ENCODE peak calls at places on chromosome 6, in four cellular contexts. U, N, J and H are unnamed samples. For H3K4me1, the result is how much of the 10 kb centered on the place peaks cover.

GRCh38 chr6:138211048-138211581 is 7.2 kb downstream of the PBOV1 start:
- DNase-seq in U (no peak), N (no peak), J (no peak), H (no peak)

GRCh38 chr6:116511424-116512131 is at the start of gene CALHM5:
- DNase-seq in U (no peak), N (no peak), J (peak), H (no peak)

GRCh38 chr6:89977808-89978748 is 83.8 kb downstream of the GJA10 start:
- DNase-seq in U (no peak), N (no peak), J (no peak), H (no peak)

GRCh38 chr6:128167552-128167951 is 266.7 kb upstream of the THEMIS start:
- DNase-seq in U (no peak), N (no peak), J (no peak), H (no peak)

GRCh38 chr6:52513464-52513863 is 63.4 kb downstream of the TRAM2 start:
- DNase-seq in U (no peak), N (no peak), J (no peak), H (no peak)

GRCh38 chr6:20879121-20879520 is 344.9 kb downstream of the CDKAL1 start:
- DNase-seq in U (no peak), N (no peak), J (no peak), H (no peak)

GRCh38 chr6:47247227-47247797 is 62.4 kb downstream of the TNFRSF21 start:
- DNase-seq in U (no peak), N (no peak), J (no peak), H (no peak)

GRCh38 chr6:129312865-129313264 is 397.1 kb downstream of the ARHGAP18 start:
- DNase-seq in U (no peak), N (no peak), J (no peak), H (no peak)

GRCh38 chr6:44554901-44555300 is 167.4 kb downstream of the CDC5L start:
- DNase-seq in U (no peak), N (no peak), J (no peak), H (no peak)

GRCh38 chr6:165641672-165642156 is 21.3 kb downstream of the PDE10A start:
- DNase-seq in U (no peak), N (peak), J (no peak), H (no peak)

GRCh38 chr6:3608159-3608558 is 143.4 kb downstream of the PXDC1 start:
- DNase-seq in U (no peak), N (no peak), J (no peak), H (no peak)

GRCh38 chr6:96104910-96105309 is 89.1 kb downstream of the FUT9 start:
- DNase-seq in U (no peak), N (no peak), J (no peak), H (no peak)

GRCh38 chr6:111586554-111586953 is 19.1 kb downstream of the TRAF3IP2 start:
- DNase-seq in U (no peak), N (no peak), J (no peak), H (no peak)

GRCh38 chr6:21846541-21847451 is 253.2 kb downstream of the SOX4 start:
- DNase-seq in U (no peak), N (no peak), J (no peak), H (no peak)

GRCh38 chr6:18264338-18265098 is at the start of gene DEK:
- DNase-seq in U (peak), N (peak), J (peak), H (peak)

GRCh38 chr6:108608453-108609275 is 47.9 kb downstream of the FOXO3 start:
- DNase-seq in U (no peak), N (no peak), J (no peak), H (no peak)

GRCh38 chr6:158817298-158818007 is 1.7 kb downstream of the EZR start:
- DNase-seq in U (peak), N (no peak), J (peak), H (no peak)

DNA sequence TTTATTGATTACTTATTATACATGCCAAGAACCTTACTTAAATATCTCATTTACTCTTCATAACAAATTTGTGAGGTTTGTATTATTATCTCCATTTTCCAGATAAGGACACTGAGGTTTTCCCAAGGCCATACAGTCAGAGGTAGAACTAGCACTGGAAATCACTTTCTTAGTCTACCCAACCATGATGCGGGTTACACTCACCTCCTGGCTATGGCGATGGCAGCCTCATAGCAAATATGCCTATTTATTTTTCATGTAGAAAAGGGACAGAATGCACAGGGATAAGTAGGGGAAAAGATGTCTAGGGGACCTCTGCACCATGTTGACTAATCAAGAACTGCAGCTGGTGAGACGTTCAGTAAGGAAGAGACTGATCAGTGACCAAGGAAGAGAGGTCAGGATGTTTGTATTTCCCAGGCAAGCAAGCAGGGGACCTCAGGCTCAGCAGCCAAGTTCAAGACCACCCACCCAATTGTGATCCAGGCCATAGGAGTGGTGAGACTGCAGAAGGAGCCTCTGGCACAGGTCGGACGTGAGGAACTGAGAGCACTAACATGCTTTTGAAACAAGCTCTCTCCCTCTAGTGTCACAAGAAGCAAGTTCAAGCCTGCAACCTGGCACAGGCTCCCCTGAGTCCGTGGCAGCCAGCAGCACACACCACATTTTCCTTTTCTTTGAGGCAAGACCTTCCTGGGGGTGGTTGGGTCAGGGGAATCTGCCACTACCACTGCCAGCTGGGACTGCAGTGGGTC is 97.8 kb downstream of the GMPR start:
- DNase-seq in U (no peak), N (no peak), J (no peak), H (no peak)
- TF ChIP-seq CTCF in U (no peak), N (no peak), J (no peak), H (no peak)

DNA sequence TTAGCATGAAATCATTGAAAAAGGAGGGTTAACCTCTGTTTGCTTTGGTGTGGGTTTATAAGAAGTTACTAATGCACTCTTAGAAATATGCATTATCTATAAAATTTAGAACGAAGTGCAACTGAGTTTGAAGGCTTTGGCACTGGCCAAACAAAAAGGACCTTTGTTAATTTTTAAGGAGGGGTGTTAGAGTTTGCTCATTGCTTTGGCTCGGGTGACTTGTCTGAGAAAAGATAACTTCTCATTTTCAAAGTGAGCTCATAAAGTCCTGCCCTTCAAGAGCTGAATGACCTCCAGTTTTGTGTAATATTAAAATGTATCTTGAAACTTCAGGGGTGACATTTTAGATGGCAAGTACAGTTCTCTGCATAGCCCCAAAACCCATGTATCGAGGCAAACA is 25.9 kb downstream of the NEDD9 start:
- DNase-seq in U (no peak), N (no peak), J (no peak), H (no peak)
- H3K4me1 ChIP-seq in U (under half), N (half or more), J (half or more), H (under half)

GRCh38 chr6:97591955-97592354 is 308.9 kb upstream of the MMS22L start:
- DNase-seq in U (no peak), N (no peak), J (no peak), H (no peak)

GRCh38 chr6:97586344-97586743 is 303.3 kb upstream of the MMS22L start:
- DNase-seq in U (no peak), N (no peak), J (no peak), H (no peak)
- TF ChIP-seq CTCF in U (no peak), N (no peak), J (peak), H (no peak)

GRCh38 chr6:35024601-35025054 is 116.5 kb downstream of the TCP11 start:
- DNase-seq in U (peak), N (no peak), J (peak), H (no peak)
- H3K4me1 ChIP-seq in U (half or more), N (half or more), J (half or more), H (under half)

GRCh38 chr6:11622156-11622555 is 84.6 kb downstream of the TMEM170B start:
- DNase-seq in U (no peak), N (no peak), J (no peak), H (no peak)

GRCh38 chr6:11616200-11616611 is 78.7 kb downstream of the TMEM170B start:
- DNase-seq in U (no peak), N (no peak), J (no peak), H (no peak)

GRCh38 chr6:11615214-11615602 is 77.7 kb downstream of the TMEM170B start:
- DNase-seq in U (no peak), N (no peak), J (no peak), H (no peak)

GRCh38 chr6:11621119-11621518 is 83.6 kb downstream of the TMEM170B start:
- DNase-seq in U (no peak), N (no peak), J (no peak), H (no peak)

GRCh38 chr6:11618533-11618932 is 81.0 kb downstream of the TMEM170B start:
- DNase-seq in U (no peak), N (no peak), J (no peak), H (no peak)
- TF ChIP-seq CTCF in U (no peak), N (no peak), J (peak), H (no peak)

GRCh38 chr6:14212632-14213031 is 95.1 kb downstream of the CD83 start:
- DNase-seq in U (no peak), N (no peak), J (no peak), H (no peak)

GRCh38 chr6:14211596-14211961 is 94.0 kb downstream of the CD83 start:
- DNase-seq in U (peak), N (peak), J (peak), H (no peak)

GRCh38 chr6:14212020-14212419 is 94.4 kb downstream of the CD83 start:
- DNase-seq in U (no peak), N (no peak), J (no peak), H (no peak)

GRCh38 chr6:14210077-14210476 is 92.5 kb downstream of the CD83 start:
- DNase-seq in U (no peak), N (no peak), J (no peak), H (no peak)

DNA sequence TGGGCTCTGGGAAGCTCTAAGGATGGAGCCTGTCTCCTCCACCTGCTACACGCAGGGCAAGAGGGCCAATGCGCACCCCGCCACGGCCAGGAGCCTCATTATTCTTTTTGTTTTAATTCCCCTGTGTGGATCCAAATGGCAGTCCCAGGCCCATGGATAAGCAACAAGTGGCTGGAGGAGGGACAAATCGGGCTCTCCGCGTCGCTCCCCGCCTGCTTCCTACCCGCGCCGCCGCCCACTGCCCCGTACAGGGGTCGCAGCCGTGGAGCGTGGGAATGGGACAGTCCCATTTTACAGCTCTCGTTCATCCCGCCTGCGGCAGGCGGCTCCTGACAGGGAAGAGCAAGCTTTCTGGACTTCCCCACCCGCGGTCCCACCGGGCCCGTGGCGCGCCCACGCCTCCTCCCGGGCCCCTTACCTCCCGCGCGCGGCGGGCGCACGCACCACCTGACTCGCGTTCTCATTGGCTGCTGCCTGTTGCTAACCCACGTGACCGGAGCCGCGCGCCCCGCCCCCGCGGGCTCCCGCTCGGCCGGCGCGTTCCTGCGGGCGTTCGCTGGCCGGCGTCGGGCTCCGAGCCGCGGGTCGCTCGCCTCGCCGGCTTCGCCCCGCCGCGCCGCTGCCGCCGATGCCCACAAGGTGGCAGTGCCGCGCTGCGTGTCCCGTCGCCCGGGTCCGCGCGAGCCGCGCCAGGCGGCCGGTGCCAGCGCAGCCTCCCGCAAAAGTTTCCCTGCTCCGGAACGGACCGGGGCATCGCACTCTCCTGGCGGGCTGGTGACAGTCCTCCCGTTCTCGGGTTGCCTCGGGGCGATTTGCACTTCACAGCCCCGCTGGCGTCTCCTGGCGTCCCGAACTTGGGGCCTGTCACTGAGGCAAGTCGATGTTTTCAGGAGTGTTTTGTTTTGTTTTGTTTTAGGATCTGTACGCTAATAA is 93.4 kb downstream of the CD83 start:
- DNase-seq in U (peak), N (peak), J (peak), H (peak)
- H3K4me1 ChIP-seq in U (under half), N (under half), J (under half), H (under half)

DNA sequence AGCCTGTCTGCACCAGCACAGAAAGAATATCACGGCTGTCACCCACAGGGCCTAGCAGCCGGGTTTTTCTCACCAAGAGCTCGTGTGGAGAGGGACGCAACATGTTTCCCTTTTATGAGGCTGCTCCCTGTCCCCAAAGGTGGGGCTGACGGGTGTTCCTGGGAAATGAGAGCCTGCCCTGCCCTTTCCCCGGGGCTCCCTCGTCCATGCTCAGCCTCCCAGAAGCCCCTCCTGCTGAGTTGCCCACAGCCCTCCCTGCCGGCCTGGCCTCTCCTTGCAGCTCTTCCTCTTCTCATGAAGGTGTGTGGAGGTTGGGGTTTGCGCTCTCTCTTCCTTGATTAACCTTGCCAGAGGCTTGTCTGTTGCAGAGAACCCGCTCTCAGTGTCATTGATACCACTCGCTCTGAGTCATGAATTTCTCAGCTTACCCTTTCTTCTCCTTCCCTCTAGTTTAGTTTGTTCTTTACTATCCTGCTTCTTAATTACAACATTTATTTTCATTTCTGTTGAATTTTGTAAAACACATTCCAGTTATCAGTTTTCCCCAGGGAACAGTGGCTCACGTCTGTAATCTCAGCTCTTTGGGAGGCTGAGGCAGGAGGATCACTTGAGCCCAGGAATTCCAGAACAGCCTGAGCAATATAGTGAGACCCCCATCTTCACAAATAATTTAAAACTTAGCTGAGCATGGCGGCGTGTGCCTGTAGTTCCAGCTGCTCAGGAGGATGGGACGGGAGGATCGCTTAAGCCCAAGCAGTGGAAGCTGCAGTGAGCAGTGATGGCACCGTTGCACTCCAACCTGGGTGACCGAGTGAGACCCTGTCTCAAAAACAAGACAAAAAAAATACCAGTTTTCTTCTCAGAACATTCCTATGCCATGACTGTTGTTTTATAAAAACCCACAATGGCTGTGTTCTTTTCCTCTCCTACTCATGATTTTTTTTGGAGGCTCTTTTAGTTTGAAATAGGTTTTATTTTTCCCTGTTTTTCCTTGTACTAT is 103.8 kb downstream of the TMEM242 start:
- DNase-seq in U (no peak), N (no peak), J (no peak), H (no peak)
- TF ChIP-seq CTCF in U (no peak), N (no peak), J (no peak), H (no peak)

GRCh38 chr6:33709605-33710295 is 1.8 kb downstream of the UQCC2 start:
- DNase-seq in U (no peak), N (no peak), J (no peak), H (no peak)
- H3K4me1 ChIP-seq in U (under half), N (under half), J (under half), H (under half)